ENCODE peak calls at places on chromosomes 13 and 19, in four cellular contexts. One of them, this sample, is unnamed.

GRCh38 chr13:108270442-108270841 is 924 bp downstream of the TNFSF13B start:
- DNase-seq in cardiac muscle cell: peak; percentile 2
- DNase-seq in tibial nerve: no peak
- DNase-seq in suprapubic skin: no peak
- DNase-seq in this sample: no peak

GRCh38 chr19:36140289-36141038 is 598 bp downstream of the CAPNS1 start:
- DNase-seq in cardiac muscle cell: peak; percentile 71
- DNase-seq in tibial nerve: peak; percentile 23
- DNase-seq in suprapubic skin: peak; percentile 81
- DNase-seq in this sample: no peak

GRCh38 chr19:17601683-17602082 is 46.2 kb downstream of the COLGALT1 start:
- DNase-seq in cardiac muscle cell: no peak
- DNase-seq in tibial nerve: no peak
- DNase-seq in suprapubic skin: no peak
- DNase-seq in this sample: no peak

GRCh38 chr19:11821474-11821873 is 7.4 kb downstream of the ZNF440 start:
- DNase-seq in cardiac muscle cell: no peak
- DNase-seq in tibial nerve: no peak
- DNase-seq in suprapubic skin: no peak
- DNase-seq in this sample: no peak

GRCh38 chr13:73765651-73766384 is 368.4 kb downstream of the KLF12 start:
- DNase-seq in cardiac muscle cell: peak; percentile 93
- DNase-seq in tibial nerve: peak; percentile 66
- DNase-seq in suprapubic skin: peak; percentile 65
- DNase-seq in this sample: peak; percentile 33

GRCh38 chr13:19673473-19674430 is 40.3 kb downstream of the MPHOSPH8 start:
- DNase-seq in cardiac muscle cell: no peak
- DNase-seq in tibial nerve: no peak
- DNase-seq in suprapubic skin: no peak
- DNase-seq in this sample: no peak

GRCh38 chr19:54967611-54968010 is 1.4 kb downstream of the NLRP2 start:
- DNase-seq in cardiac muscle cell: no peak
- DNase-seq in tibial nerve: no peak
- DNase-seq in suprapubic skin: no peak
- DNase-seq in this sample: no peak

GRCh38 chr19:18109731-18110671 is 12.4 kb downstream of the MAST3 start:
- DNase-seq in cardiac muscle cell: peak; percentile 62
- DNase-seq in tibial nerve: no peak
- DNase-seq in suprapubic skin: no peak
- DNase-seq in this sample: no peak

GRCh38 chr19:14985133-14985532 is 5.5 kb upstream of the SLC1A6 start:
- DNase-seq in cardiac muscle cell: no peak
- DNase-seq in tibial nerve: no peak
- DNase-seq in suprapubic skin: no peak
- DNase-seq in this sample: no peak

GRCh38 chr13:98280176-98280510 is 103.1 kb upstream of the RNF113B start:
- DNase-seq in cardiac muscle cell: no peak
- DNase-seq in tibial nerve: no peak
- DNase-seq in suprapubic skin: no peak
- DNase-seq in this sample: no peak

GRCh38 chr13:91066745-91067144 is 280.7 kb upstream of the MIR17HG start:
- DNase-seq in cardiac muscle cell: no peak
- DNase-seq in tibial nerve: no peak
- DNase-seq in suprapubic skin: no peak
- DNase-seq in this sample: no peak

GRCh38 chr19:13022859-13023636 is 27.8 kb downstream of the NFIX start:
- DNase-seq in cardiac muscle cell: no peak
- DNase-seq in tibial nerve: peak; percentile 80
- DNase-seq in suprapubic skin: peak; percentile 93
- DNase-seq in this sample: no peak

GRCh38 chr13:66704110-66704509 is 526.0 kb downstream of the PCDH9 start:
- DNase-seq in cardiac muscle cell: no peak
- DNase-seq in tibial nerve: no peak
- DNase-seq in suprapubic skin: no peak
- DNase-seq in this sample: no peak

GRCh38 chr13:35255241-35255640 is 221.2 kb downstream of the MAB21L1 start:
- DNase-seq in cardiac muscle cell: no peak
- DNase-seq in tibial nerve: no peak
- DNase-seq in suprapubic skin: no peak
- DNase-seq in this sample: no peak

GRCh38 chr13:25798998-25799397 is 252.8 kb downstream of the SHISA2 start:
- DNase-seq in cardiac muscle cell: no peak
- DNase-seq in tibial nerve: no peak
- DNase-seq in suprapubic skin: no peak
- DNase-seq in this sample: no peak

GRCh38 chr13:47100214-47100853 is 203.5 kb upstream of the HTR2A start:
- DNase-seq in cardiac muscle cell: no peak
- DNase-seq in tibial nerve: no peak
- DNase-seq in suprapubic skin: no peak
- DNase-seq in this sample: no peak

GRCh38 chr19:1843646-1844394 is 4.5 kb downstream of the REXO1 start:
- DNase-seq in cardiac muscle cell: no peak
- DNase-seq in tibial nerve: no peak
- DNase-seq in suprapubic skin: no peak
- DNase-seq in this sample: no peak
- H3K4me3 ChIP-seq in cardiac muscle cell: no peak overlapping the region
- H3K4me3 ChIP-seq in tibial nerve: no peak overlapping the region
- H3K4me3 ChIP-seq in suprapubic skin: peak overlapping the region; percentile 21
- H3K4me3 ChIP-seq in this sample: no peak overlapping the region

DNA sequence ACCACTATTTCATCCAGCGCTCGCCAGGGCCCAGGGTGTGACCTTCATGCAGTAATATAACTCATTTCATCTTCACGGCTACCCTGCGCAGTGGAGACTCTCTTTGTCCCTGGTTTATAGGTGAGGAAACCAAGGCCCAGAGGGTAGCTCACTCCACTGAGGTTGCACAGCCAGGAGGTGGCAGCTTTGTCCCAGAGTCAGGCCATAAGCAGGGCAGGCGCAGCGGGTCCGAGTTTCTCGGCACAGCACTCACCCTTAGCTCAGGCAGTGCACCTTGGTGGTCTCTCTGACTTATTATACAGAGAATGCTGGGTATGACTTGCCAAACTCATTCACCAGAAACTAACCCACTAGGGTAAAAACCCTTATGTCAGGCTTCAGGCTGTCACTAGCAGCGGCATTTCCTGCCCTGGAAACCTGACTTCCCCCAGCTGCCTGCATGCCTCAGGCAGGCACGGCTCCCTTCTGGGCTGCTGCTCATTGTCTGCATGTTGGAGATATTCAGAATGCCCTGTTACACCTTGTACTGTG is 24.5 kb downstream of the PPP5C start:
- DNase-seq in cardiac muscle cell: no peak
- DNase-seq in tibial nerve: no peak
- DNase-seq in suprapubic skin: peak; percentile 50
- DNase-seq in this sample: no peak
- TF ChIP-seq CTCF in cardiac muscle cell: no peak
- TF ChIP-seq CTCF in tibial nerve: no peak
- TF ChIP-seq CTCF in suprapubic skin: no peak
- TF ChIP-seq CTCF in this sample: no peak

DNA sequence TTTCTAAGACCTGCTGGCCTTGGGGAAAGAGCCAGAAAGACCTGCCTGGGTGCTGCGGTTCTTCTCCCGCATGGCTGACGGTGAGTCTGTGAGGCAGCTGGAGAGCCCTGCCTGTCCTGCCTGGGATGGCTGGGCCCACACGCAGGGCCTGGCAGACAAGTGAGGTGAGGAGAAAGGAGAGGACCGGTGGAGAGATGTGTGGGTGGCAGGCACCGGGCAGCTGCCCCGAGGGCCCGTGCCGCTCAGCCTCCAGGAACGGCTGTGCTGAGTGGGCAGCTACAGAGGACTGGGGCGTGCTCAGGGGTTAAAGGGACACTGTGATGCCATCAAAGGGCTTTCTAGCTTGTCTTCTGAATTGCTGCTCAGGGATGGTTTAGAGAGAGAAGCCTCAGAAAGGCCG is 53.8 kb downstream of the MLLT1 start:
- DNase-seq in cardiac muscle cell: no peak
- DNase-seq in tibial nerve: no peak
- DNase-seq in suprapubic skin: no peak
- DNase-seq in this sample: no peak
- H3K36me3 ChIP-seq in cardiac muscle cell: peaks cover 21% of the 10 kb centered on the region
- H3K36me3 ChIP-seq in tibial nerve: no peaks in the 10 kb centered on the region
- H3K36me3 ChIP-seq in suprapubic skin: peaks cover 46% of the 10 kb centered on the region
- H3K36me3 ChIP-seq in this sample: peaks cover 40% of the 10 kb centered on the region

GRCh38 chr13:48160879-48161278 is 66.0 kb upstream of the MED4 start:
- DNase-seq in cardiac muscle cell: no peak
- DNase-seq in tibial nerve: peak; percentile 55
- DNase-seq in suprapubic skin: no peak
- DNase-seq in this sample: no peak

GRCh38 chr13:48159436-48160225 is 64.7 kb upstream of the MED4 start:
- DNase-seq in cardiac muscle cell: no peak
- DNase-seq in tibial nerve: no peak
- DNase-seq in suprapubic skin: no peak
- DNase-seq in this sample: no peak

GRCh38 chr13:48162182-48162581 is 67.3 kb upstream of the MED4 start:
- DNase-seq in cardiac muscle cell: no peak
- DNase-seq in tibial nerve: no peak
- DNase-seq in suprapubic skin: no peak
- DNase-seq in this sample: no peak

GRCh38 chr13:48163066-48163465 is 68.2 kb upstream of the MED4 start:
- DNase-seq in cardiac muscle cell: no peak
- DNase-seq in tibial nerve: no peak
- DNase-seq in suprapubic skin: no peak
- DNase-seq in this sample: no peak

GRCh38 chr13:48161530-48162179 is 66.8 kb upstream of the MED4 start:
- DNase-seq in cardiac muscle cell: no peak
- DNase-seq in tibial nerve: peak; percentile 55
- DNase-seq in suprapubic skin: peak; percentile 83
- DNase-seq in this sample: peak; percentile 7
- H3K4me3 ChIP-seq in cardiac muscle cell: no peak overlapping the region
- H3K4me3 ChIP-seq in tibial nerve: no peak overlapping the region
- H3K4me3 ChIP-seq in suprapubic skin: no peak overlapping the region
- H3K4me3 ChIP-seq in this sample: no peak overlapping the region

GRCh38 chr19:57888494-57889231 is at the start of gene ZNF814:
- DNase-seq in cardiac muscle cell: peak; percentile 94
- DNase-seq in tibial nerve: peak; percentile 73
- DNase-seq in suprapubic skin: peak; percentile 84
- DNase-seq in this sample: peak; percentile 3
- TF ChIP-seq CTCF in cardiac muscle cell: peak; percentile 38
- TF ChIP-seq CTCF in tibial nerve: peak; percentile 35
- TF ChIP-seq CTCF in suprapubic skin: peak; percentile 23
- TF ChIP-seq CTCF in this sample: peak; percentile 26